ENCODE peak calls at places on chromosomes 16 and 17, in four cellular contexts. U is CD4-positive, alpha-beta T cell; N is transverse colon; X is thyroid gland. L is an unnamed sample. For H3K9me3, the result is how much of the 10 kb centered on the place peaks cover.

GRCh38 chr17:45578516-45579455 is 88.3 kb upstream of the PLEKHM1 start:
- DNase-seq in U (no peak), N (no peak), X (no peak), L (no peak)

GRCh38 chr17:45645330-45645729 is 138.8 kb upstream of the CRHR1 start:
- DNase-seq in U (no peak), N (no peak), X (no peak), L (no peak)

GRCh38 chr17:44389723-44390202 is 314 bp upstream of the ITGA2B start:
- DNase-seq in U (no peak), N (no peak), X (no peak), L (no peak)

GRCh38 chr17:17419621-17420020 is 57.2 kb upstream of the MED9 start:
- DNase-seq in U (no peak), N (no peak), X (peak), L (no peak)

GRCh38 chr17:80986816-80987480 is 4.7 kb upstream of the CHMP6 start:
- DNase-seq in U (no peak), N (no peak), X (no peak), L (no peak)

GRCh38 chr17:73430848-73431247 is 119.0 kb upstream of the CDC42EP4 start:
- DNase-seq in U (no peak), N (no peak), X (no peak), L (peak)

GRCh38 chr17:16463341-16464000 is 28.5 kb downstream of the LRRC75A start:
- DNase-seq in U (no peak), N (peak), X (peak), L (peak)

GRCh38 chr16:53968454-53968853 is 264.5 kb downstream of the FTO start:
- DNase-seq in U (no peak), N (no peak), X (no peak), L (no peak)

GRCh38 chr17:66135896-66136295 is 56.0 kb downstream of the CEP112 start:
- DNase-seq in U (no peak), N (no peak), X (no peak), L (no peak)

GRCh38 chr16:50862818-50863672 is 121.2 kb downstream of the CYLD start:
- DNase-seq in U (no peak), N (no peak), X (no peak), L (no peak)

GRCh38 chr17:35214631-35215273 is 20.6 kb upstream of the SLC35G3 start:
- DNase-seq in U (peak), N (no peak), X (no peak), L (no peak)

GRCh38 chr17:75793453-75793852 is 8.8 kb downstream of the UNK start:
- DNase-seq in U (no peak), N (no peak), X (no peak), L (no peak)

GRCh38 chr17:77160032-77160876 is 19.5 kb downstream of the SEC14L1 start:
- DNase-seq in U (no peak), N (no peak), X (no peak), L (no peak)

GRCh38 chr17:63956296-63956920 is 16.3 kb downstream of the SCN4A start:
- DNase-seq in U (no peak), N (no peak), X (no peak), L (no peak)

GRCh38 chr16:14399397-14400284 is 230.4 kb downstream of the PARN start:
- DNase-seq in U (no peak), N (no peak), X (no peak), L (no peak)

GRCh38 chr16:24936151-24936550 is 79.0 kb downstream of the ARHGAP17 start:
- DNase-seq in U (no peak), N (no peak), X (no peak), L (no peak)

GRCh38 chr17:29677139-29677834 is 54.6 kb upstream of the CORO6 start:
- DNase-seq in U (no peak), N (no peak), X (peak), L (peak)

GRCh38 chr17:36443777-36444176 is 42.7 kb upstream of the ZNHIT3 start:
- DNase-seq in U (no peak), N (no peak), X (no peak), L (no peak)

GRCh38 chr16:17194190-17194780 is 276.5 kb downstream of the XYLT1 start:
- DNase-seq in U (peak), N (peak), X (peak), L (peak)

GRCh38 chr17:77365584-77366186 is 224.9 kb downstream of the SEC14L1 start:
- DNase-seq in U (no peak), N (peak), X (peak), L (peak)

GRCh38 chr16:19860146-19861030 is 24.3 kb downstream of the GPRC5B start:
- DNase-seq in U (no peak), N (no peak), X (peak), L (no peak)

GRCh38 chr17:77332981-77333685 is 192.4 kb downstream of the SEC14L1 start:
- DNase-seq in U (no peak), N (no peak), X (peak), L (no peak)

GRCh38 chr16:85862476-85863383 is 36.2 kb upstream of the IRF8 start:
- DNase-seq in U (no peak), N (no peak), X (no peak), L (no peak)

GRCh38 chr17:81391964-81392908 is 3.0 kb upstream of the BAHCC1 start:
- DNase-seq in U (no peak), N (peak), X (peak), L (no peak)

GRCh38 chr17:64657610-64658125 is 4.4 kb downstream of the SMURF2 start:
- DNase-seq in U (no peak), N (no peak), X (no peak), L (no peak)

GRCh38 chr16:87895641-87896141 is 26.4 kb upstream of the SLC7A5 start:
- DNase-seq in U (peak), N (peak), X (no peak), L (no peak)

GRCh38 chr16:46648656-46649055 is 27.5 kb upstream of the SHCBP1 start:
- DNase-seq in U (no peak), N (no peak), X (no peak), L (no peak)

DNA sequence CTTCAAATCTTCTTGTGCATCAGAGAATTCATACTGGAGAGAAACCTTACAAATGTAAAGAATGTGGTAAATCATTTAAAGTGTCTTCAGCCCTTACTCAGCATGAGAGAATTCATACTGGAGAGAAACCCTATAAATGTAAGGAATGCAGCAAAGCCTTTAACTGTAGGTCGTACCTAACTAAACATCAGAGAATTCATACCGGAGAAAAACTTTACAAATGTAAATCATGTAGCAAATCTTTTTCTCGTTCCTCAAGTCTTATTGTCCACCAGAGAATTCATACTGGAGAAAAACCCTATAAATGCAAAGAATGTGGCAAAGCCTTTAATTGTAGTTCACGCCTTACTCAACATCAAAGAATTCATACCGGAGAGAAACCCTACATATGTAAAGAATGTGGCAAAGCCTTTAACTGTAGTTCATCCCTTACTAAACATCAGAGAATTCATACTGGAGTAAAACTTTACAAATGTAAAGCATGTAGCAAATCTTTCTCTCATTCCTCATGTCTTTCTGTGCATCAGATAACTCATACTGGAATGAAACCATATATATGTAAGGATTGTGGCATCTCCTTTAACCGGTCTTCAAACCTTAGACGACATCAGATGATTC is 118.5 kb upstream of the ZNF267 start:
- DNase-seq in U (no peak), N (no peak), X (no peak), L (no peak)
- H3K9me3 ChIP-seq in U (half or more), N (half or more), X (under half), L (under half)

DNA sequence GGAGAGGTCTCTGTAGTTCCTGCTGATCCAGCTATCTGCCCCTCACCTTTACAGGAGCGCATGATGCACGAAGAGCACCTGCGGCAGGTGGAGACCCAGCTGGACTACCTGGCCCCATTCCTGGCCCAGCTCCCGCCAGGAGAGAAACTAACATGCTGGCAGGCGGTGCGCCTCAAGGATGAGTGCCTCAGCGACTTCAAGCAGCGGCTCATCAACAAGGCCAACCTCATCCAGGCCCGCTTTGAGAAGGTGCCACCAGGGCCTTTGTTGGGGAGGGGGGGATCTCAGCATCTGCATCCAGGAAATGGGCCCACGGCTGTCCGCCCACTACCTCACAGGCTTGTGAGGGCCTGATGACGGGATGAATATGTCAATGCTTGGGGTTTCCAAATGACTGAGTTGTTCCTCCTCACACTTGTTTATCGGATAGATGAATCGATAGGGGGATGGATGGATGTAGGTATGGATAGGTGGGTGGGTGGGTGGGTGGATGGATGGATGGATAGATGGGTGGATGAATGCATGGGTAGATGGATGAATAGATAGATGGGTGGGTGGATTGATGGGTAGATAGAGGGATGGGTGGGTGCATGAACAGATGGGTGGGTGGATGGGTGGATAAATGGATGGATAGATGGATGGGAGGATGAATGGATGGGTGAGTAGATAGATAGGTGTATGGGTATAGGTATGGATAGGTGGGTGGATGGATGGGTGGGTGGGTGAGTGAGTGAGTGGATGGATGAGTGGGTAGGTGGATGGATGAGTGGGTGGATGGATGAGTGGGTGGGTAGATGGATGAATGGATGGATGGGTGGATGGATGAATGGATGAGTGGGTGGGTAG is 7.0 kb upstream of the KATNB1 start:
- DNase-seq in U (no peak), N (no peak), X (no peak), L (no peak)
- H3K9me3 ChIP-seq in U (under half), N (under half), X (under half), L (under half)

GRCh38 chr16:69451166-69451565 is 26.7 kb downstream of the CYB5B start:
- DNase-seq in U (no peak), N (no peak), X (no peak), L (no peak)

GRCh38 chr16:69448470-69449193 is 24.2 kb downstream of the CYB5B start:
- DNase-seq in U (no peak), N (no peak), X (peak), L (peak)

GRCh38 chr16:69453936-69454335 is 29.5 kb downstream of the CYB5B start:
- DNase-seq in U (no peak), N (no peak), X (no peak), L (no peak)
- H3K9me3 ChIP-seq in U (under half), N (under half), X (under half), L (under half)

GRCh38 chr16:4098496-4098895 is 17.7 kb downstream of the ADCY9 start:
- DNase-seq in U (no peak), N (no peak), X (no peak), L (no peak)

GRCh38 chr16:4106516-4106915 is 9.7 kb downstream of the ADCY9 start:
- DNase-seq in U (no peak), N (no peak), X (no peak), L (no peak)

GRCh38 chr16:4101421-4102275 is 14.6 kb downstream of the ADCY9 start:
- DNase-seq in U (no peak), N (no peak), X (no peak), L (no peak)

GRCh38 chr16:4105848-4106247 is 10.4 kb downstream of the ADCY9 start:
- DNase-seq in U (no peak), N (no peak), X (no peak), L (no peak)

DNA sequence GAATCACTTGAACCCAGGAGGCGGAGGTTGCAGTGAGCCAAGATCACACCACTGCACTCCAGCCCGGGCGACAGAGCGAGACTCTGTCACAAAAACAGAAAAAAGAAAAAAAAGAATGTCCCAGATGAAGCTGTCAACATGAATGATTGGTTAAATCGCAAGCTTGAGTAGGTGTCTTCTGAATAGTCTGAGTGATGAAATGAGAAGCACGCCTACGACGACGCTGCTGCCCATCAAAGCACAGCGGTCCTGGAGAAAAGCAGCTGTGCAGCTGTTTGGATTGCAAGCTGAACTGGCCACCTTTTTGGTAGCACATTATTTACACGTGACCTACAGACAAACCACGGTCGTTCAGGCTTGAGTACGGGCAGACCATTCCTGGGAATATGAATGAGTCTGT is 12.5 kb downstream of the ADCY9 start:
- DNase-seq in U (no peak), N (no peak), X (no peak), L (no peak)
- H3K9me3 ChIP-seq in U (under half), N (under half), X (under half), L (under half)

DNA sequence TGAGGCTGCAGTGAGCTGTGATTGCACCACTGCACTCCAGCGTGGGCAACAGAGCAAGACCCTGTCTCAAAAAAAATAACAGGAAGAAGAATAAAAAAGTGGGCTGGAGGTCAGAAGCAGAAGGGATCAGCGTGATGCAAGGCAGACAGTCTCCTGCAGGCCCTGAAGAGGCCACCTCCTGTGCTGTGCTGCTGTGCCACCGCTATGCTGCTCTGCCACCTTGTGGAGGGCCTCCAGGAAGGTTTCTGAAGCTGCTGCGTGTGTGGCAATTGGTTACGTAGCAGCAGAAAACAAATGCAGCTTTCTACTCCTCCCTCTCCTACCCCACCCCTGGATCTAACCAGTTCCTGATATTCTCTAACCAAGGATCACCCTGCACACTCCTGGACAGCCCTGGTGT is 815.5 kb downstream of the KCNJ18 start:
- DNase-seq in U (no peak), N (no peak), X (no peak), L (no peak)
- H3K9me3 ChIP-seq in U (under half), N (under half), X (under half), L (under half)

L was measured in body of pancreas.